ENCODE peak calls at places on chromosome 10, in seven cellular contexts. One of them, this sample, is unnamed.

GRCh38 chr10:43249151-43249961 is 17.5 kb downstream of the RASGEF1A start:
- DNase-seq in GM12865: no peak
- DNase-seq in A549: no peak
- DNase-seq in CD8-positive, alpha-beta T cell: no peak
- DNase-seq in hepatocyte: no peak
- DNase-seq in NB4: no peak
- DNase-seq in fibroblast of mammary gland: no peak
- DNase-seq in this sample: no peak

GRCh38 chr10:30472414-30473155 is 38.6 kb downstream of the MAP3K8 start:
- DNase-seq in fibroblast of mammary gland: no peak
- DNase-seq in NB4: no peak
- DNase-seq in hepatocyte: no peak
- DNase-seq in CD8-positive, alpha-beta T cell: no peak
- DNase-seq in GM12865: no peak
- DNase-seq in A549: no peak
- DNase-seq in this sample: no peak

GRCh38 chr10:34430685-34431084 is 384.4 kb downstream of the PARD3 start:
- DNase-seq in GM12865: no peak
- DNase-seq in hepatocyte: no peak
- DNase-seq in NB4: peak
- DNase-seq in fibroblast of mammary gland: no peak
- DNase-seq in A549: no peak
- DNase-seq in CD8-positive, alpha-beta T cell: no peak
- DNase-seq in this sample: peak

GRCh38 chr10:132889556-132889955 is 52.8 kb downstream of the CFAP46 start:
- DNase-seq in CD8-positive, alpha-beta T cell: peak
- DNase-seq in hepatocyte: no peak
- DNase-seq in NB4: no peak
- DNase-seq in fibroblast of mammary gland: no peak
- DNase-seq in GM12865: no peak
- DNase-seq in A549: no peak
- DNase-seq in this sample: no peak

GRCh38 chr10:13672505-13672904 is 85.7 kb downstream of the PRPF18 start:
- DNase-seq in NB4: no peak
- DNase-seq in GM12865: no peak
- DNase-seq in A549: no peak
- DNase-seq in CD8-positive, alpha-beta T cell: no peak
- DNase-seq in fibroblast of mammary gland: no peak
- DNase-seq in hepatocyte: no peak
- DNase-seq in this sample: no peak

GRCh38 chr10:92574545-92575377 is 868 bp upstream of the IDE start:
- DNase-seq in A549: no peak
- DNase-seq in fibroblast of mammary gland: peak
- DNase-seq in CD8-positive, alpha-beta T cell: no peak
- DNase-seq in GM12865: peak
- DNase-seq in NB4: no peak
- DNase-seq in hepatocyte: no peak
- DNase-seq in this sample: no peak

GRCh38 chr10:42976353-42977031 is 100.4 kb upstream of the RET start:
- DNase-seq in fibroblast of mammary gland: no peak
- DNase-seq in NB4: peak
- DNase-seq in GM12865: no peak
- DNase-seq in A549: no peak
- DNase-seq in hepatocyte: no peak
- DNase-seq in CD8-positive, alpha-beta T cell: peak
- DNase-seq in this sample: no peak

GRCh38 chr10:11328264-11329054 is 283.0 kb downstream of the USP6NL start:
- DNase-seq in hepatocyte: no peak
- DNase-seq in NB4: peak
- DNase-seq in A549: no peak
- DNase-seq in fibroblast of mammary gland: no peak
- DNase-seq in GM12865: no peak
- DNase-seq in CD8-positive, alpha-beta T cell: no peak
- DNase-seq in this sample: no peak

GRCh38 chr10:49622426-49623425 is 8.9 kb downstream of the CHAT start:
- DNase-seq in A549: no peak
- DNase-seq in NB4: no peak
- DNase-seq in hepatocyte: no peak
- DNase-seq in CD8-positive, alpha-beta T cell: no peak
- DNase-seq in GM12865: no peak
- DNase-seq in fibroblast of mammary gland: no peak
- DNase-seq in this sample: no peak

GRCh38 chr10:101814466-101815041 is 3.7 kb downstream of the OGA start:
- DNase-seq in hepatocyte: no peak
- DNase-seq in A549: no peak
- DNase-seq in fibroblast of mammary gland: no peak
- DNase-seq in GM12865: peak
- DNase-seq in NB4: no peak
- DNase-seq in CD8-positive, alpha-beta T cell: no peak
- DNase-seq in this sample: no peak

GRCh38 chr10:93074137-93074596 is 474 bp downstream of the CYP26A1 start:
- DNase-seq in GM12865: no peak
- DNase-seq in fibroblast of mammary gland: no peak
- DNase-seq in NB4: peak
- DNase-seq in CD8-positive, alpha-beta T cell: no peak
- DNase-seq in hepatocyte: no peak
- DNase-seq in A549: peak
- DNase-seq in this sample: no peak

GRCh38 chr10:88408111-88408510 is 175.0 kb downstream of the RNLS start:
- DNase-seq in hepatocyte: no peak
- DNase-seq in A549: no peak
- DNase-seq in NB4: peak
- DNase-seq in fibroblast of mammary gland: no peak
- DNase-seq in CD8-positive, alpha-beta T cell: no peak
- DNase-seq in GM12865: no peak
- DNase-seq in this sample: no peak

GRCh38 chr10:34664706-34665105 is 150.4 kb downstream of the PARD3 start:
- DNase-seq in NB4: no peak
- DNase-seq in A549: no peak
- DNase-seq in fibroblast of mammary gland: no peak
- DNase-seq in GM12865: no peak
- DNase-seq in hepatocyte: no peak
- DNase-seq in CD8-positive, alpha-beta T cell: no peak
- DNase-seq in this sample: no peak

GRCh38 chr10:526651-527312 is 162.7 kb downstream of the DIP2C start:
- DNase-seq in GM12865: peak
- DNase-seq in fibroblast of mammary gland: no peak
- DNase-seq in NB4: peak
- DNase-seq in CD8-positive, alpha-beta T cell: no peak
- DNase-seq in hepatocyte: no peak
- DNase-seq in A549: no peak
- DNase-seq in this sample: no peak

GRCh38 chr10:32412499-32412853 is 33.5 kb upstream of the CCDC7 start:
- DNase-seq in hepatocyte: no peak
- DNase-seq in fibroblast of mammary gland: peak
- DNase-seq in CD8-positive, alpha-beta T cell: no peak
- DNase-seq in A549: no peak
- DNase-seq in NB4: no peak
- DNase-seq in GM12865: no peak
- DNase-seq in this sample: peak

GRCh38 chr10:48523212-48523819 is 81.6 kb downstream of the ARHGAP22 start:
- DNase-seq in hepatocyte: peak
- DNase-seq in CD8-positive, alpha-beta T cell: no peak
- DNase-seq in GM12865: no peak
- DNase-seq in A549: peak
- DNase-seq in NB4: no peak
- DNase-seq in fibroblast of mammary gland: peak
- DNase-seq in this sample: peak

GRCh38 chr10:114489521-114490310 is 85.4 kb upstream of the AFAP1L2 start:
- DNase-seq in GM12865: no peak
- DNase-seq in NB4: no peak
- DNase-seq in CD8-positive, alpha-beta T cell: no peak
- DNase-seq in A549: peak
- DNase-seq in hepatocyte: no peak
- DNase-seq in fibroblast of mammary gland: no peak
- DNase-seq in this sample: no peak

GRCh38 chr10:78460204-78460603 is 426.5 kb downstream of the RPS24 start:
- DNase-seq in A549: no peak
- DNase-seq in fibroblast of mammary gland: no peak
- DNase-seq in hepatocyte: no peak
- DNase-seq in CD8-positive, alpha-beta T cell: no peak
- DNase-seq in GM12865: no peak
- DNase-seq in NB4: no peak
- DNase-seq in this sample: no peak

GRCh38 chr10:64760371-64760770 is 1239.2 kb downstream of the REEP3 start:
- DNase-seq in fibroblast of mammary gland: peak
- DNase-seq in NB4: peak
- DNase-seq in hepatocyte: peak
- DNase-seq in A549: no peak
- DNase-seq in GM12865: no peak
- DNase-seq in CD8-positive, alpha-beta T cell: no peak
- DNase-seq in this sample: peak

GRCh38 chr10:110416776-110417732 is 80.7 kb upstream of the DUSP5 start:
- DNase-seq in NB4: no peak
- DNase-seq in GM12865: no peak
- DNase-seq in CD8-positive, alpha-beta T cell: no peak
- DNase-seq in fibroblast of mammary gland: no peak
- DNase-seq in hepatocyte: no peak
- DNase-seq in A549: peak
- DNase-seq in this sample: no peak

GRCh38 chr10:77726732-77727131 is 89.1 kb upstream of the KCNMA1 start:
- DNase-seq in CD8-positive, alpha-beta T cell: no peak
- DNase-seq in A549: no peak
- DNase-seq in fibroblast of mammary gland: no peak
- DNase-seq in hepatocyte: no peak
- DNase-seq in GM12865: no peak
- DNase-seq in NB4: no peak
- DNase-seq in this sample: no peak

GRCh38 chr10:119680668-119681070 is 29.5 kb downstream of the BAG3 start:
- DNase-seq in fibroblast of mammary gland: peak
- DNase-seq in hepatocyte: no peak
- DNase-seq in CD8-positive, alpha-beta T cell: no peak
- DNase-seq in NB4: peak
- DNase-seq in A549: peak
- DNase-seq in GM12865: no peak
- DNase-seq in this sample: no peak

GRCh38 chr10:27536437-27536836 is 32.3 kb downstream of the RAB18 start:
- DNase-seq in CD8-positive, alpha-beta T cell: no peak
- DNase-seq in fibroblast of mammary gland: no peak
- DNase-seq in A549: no peak
- DNase-seq in hepatocyte: no peak
- DNase-seq in NB4: peak
- DNase-seq in GM12865: peak
- DNase-seq in this sample: no peak

DNA sequence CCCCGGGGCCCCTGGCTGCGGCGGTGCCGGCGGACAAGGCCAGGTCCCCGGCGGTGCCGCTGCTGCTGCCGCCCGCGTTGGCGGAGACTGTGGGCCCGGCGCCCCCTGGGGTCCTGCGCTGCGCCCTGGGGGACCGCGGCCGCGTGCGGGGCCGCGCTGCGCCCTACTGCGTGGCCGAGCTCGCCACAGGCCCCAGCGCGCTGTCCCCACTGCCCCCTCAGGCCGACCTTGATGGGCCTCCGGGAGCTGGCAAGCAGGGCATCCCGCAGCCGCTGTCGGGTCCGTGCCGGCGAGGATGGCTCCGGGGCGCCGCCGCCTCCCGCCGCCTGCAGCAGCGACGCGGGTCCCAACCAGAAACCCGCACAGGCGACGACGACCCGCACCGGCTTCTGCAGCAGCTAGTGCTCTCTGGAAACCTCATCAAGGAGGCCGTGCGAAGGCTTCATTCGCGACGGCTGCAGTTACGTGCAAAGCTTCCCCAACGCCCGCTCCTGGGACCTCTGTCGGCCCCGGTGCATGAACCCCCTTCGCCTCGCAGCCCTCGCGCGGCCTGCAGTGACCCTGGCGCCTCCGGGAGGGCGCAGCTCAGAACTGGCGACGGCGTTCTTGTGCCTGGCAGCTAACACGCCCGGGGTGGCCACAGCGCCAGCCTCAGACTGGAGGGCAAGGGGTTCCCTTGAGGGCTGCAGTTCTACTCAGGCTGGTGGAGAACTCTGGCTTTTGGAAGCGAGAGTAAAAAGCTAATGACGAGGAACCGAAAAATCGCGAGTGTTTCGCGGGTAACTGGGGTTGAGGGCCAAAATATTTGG is 804 bp downstream of the FRAT1 start:
- DNase-seq in A549: peak
- DNase-seq in fibroblast of mammary gland: peak
- DNase-seq in NB4: peak
- DNase-seq in hepatocyte: peak
- DNase-seq in GM12865: peak
- DNase-seq in CD8-positive, alpha-beta T cell: peak
- DNase-seq in this sample: no peak
- TF ChIP-seq CTCF in A549: no peak
- TF ChIP-seq CTCF in fibroblast of mammary gland: no peak
- TF ChIP-seq CTCF in NB4: peak
- TF ChIP-seq CTCF in hepatocyte: no peak
- TF ChIP-seq CTCF in GM12865: peak
- TF ChIP-seq CTCF in CD8-positive, alpha-beta T cell: no peak
- TF ChIP-seq CTCF in this sample: no peak

GRCh38 chr10:61643316-61643751 is 19.4 kb upstream of the CABCOCO1 start:
- DNase-seq in A549: no peak
- DNase-seq in fibroblast of mammary gland: peak
- DNase-seq in GM12865: no peak
- DNase-seq in NB4: no peak
- DNase-seq in CD8-positive, alpha-beta T cell: no peak
- DNase-seq in hepatocyte: no peak
- DNase-seq in this sample: peak
- H3K4me3 ChIP-seq in A549: no peak
- H3K4me3 ChIP-seq in fibroblast of mammary gland: no peak
- H3K4me3 ChIP-seq in GM12865: no peak
- H3K4me3 ChIP-seq in NB4: no peak
- H3K4me3 ChIP-seq in CD8-positive, alpha-beta T cell: no peak
- H3K4me3 ChIP-seq in hepatocyte: no peak
- H3K4me3 ChIP-seq in this sample: no peak

GRCh38 chr10:18583575-18584270 is 67.7 kb downstream of the NSUN6 start:
- DNase-seq in fibroblast of mammary gland: peak
- DNase-seq in CD8-positive, alpha-beta T cell: no peak
- DNase-seq in hepatocyte: no peak
- DNase-seq in GM12865: no peak
- DNase-seq in A549: no peak
- DNase-seq in NB4: peak
- DNase-seq in this sample: peak
- TF ChIP-seq CTCF in fibroblast of mammary gland: peak
- TF ChIP-seq CTCF in CD8-positive, alpha-beta T cell: peak
- TF ChIP-seq CTCF in hepatocyte: peak
- TF ChIP-seq CTCF in GM12865: peak
- TF ChIP-seq CTCF in A549: peak
- TF ChIP-seq CTCF in NB4: no peak
- TF ChIP-seq CTCF in this sample: peak

DNA sequence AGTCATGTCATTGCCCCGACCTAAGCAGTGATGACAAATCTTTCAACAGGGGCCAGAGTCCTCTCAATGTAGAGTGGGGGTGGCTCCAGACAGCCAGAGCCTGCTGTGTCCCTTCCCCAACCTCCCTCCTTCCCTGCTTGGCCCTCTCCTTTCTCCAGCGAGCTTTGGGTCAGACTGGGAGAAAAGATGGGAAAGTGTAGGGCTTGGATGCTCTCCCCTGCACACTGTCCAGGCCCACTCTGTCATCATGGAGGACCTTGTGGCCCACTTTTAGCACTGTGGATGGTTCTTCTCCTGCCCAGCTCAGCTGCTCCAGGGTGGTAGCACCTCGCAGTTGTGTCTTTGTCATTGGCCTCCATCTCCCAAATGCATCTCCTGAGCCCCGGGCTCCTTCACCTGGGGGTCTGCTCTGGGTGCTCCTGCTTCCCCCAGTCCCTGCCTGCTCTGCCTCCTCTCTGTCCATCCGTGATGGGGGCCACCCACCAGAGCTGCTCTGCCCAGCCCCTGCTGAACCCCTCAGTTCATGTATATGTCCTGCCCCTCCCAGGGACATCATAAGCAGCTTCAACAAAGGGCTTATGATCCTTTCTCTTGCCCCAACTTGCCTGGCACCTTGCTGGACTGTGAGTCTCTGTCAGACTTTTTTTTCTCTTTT is 37.5 kb downstream of the BTBD16 start:
- DNase-seq in A549: peak
- DNase-seq in hepatocyte: peak
- DNase-seq in CD8-positive, alpha-beta T cell: no peak
- DNase-seq in NB4: no peak
- DNase-seq in GM12865: no peak
- DNase-seq in fibroblast of mammary gland: no peak
- DNase-seq in this sample: no peak
- H3K4me3 ChIP-seq in A549: no peak
- H3K4me3 ChIP-seq in hepatocyte: no peak
- H3K4me3 ChIP-seq in CD8-positive, alpha-beta T cell: no peak
- H3K4me3 ChIP-seq in NB4: no peak
- H3K4me3 ChIP-seq in GM12865: no peak
- H3K4me3 ChIP-seq in fibroblast of mammary gland: no peak
- H3K4me3 ChIP-seq in this sample: no peak

This sample was measured in fibroblast of villous mesenchyme.